ENCODE peak calls at places on chromosomes 4 and X, in four cellular contexts. I, K, G and F are unnamed samples.

GRCh38 chr4:48899950-48900349 is 6.6 kb downstream of the OCIAD2 start:
- DNase-seq in I (peak; percentile 30), K (no peak), G (no peak), F (no peak)

GRCh38 chr4:112817933-112818921 is 181.3 kb downstream of the LARP7 start:
- DNase-seq in I (peak; percentile 7), K (peak; percentile 7), G (peak; percentile 55), F (peak; percentile 81)

GRCh38 chr4:159766241-159766640 is 663.4 kb downstream of the RAPGEF2 start:
- DNase-seq in I (no peak), K (peak; percentile 1), G (no peak), F (no peak)

GRCh38 chrX:110293658-110294453 is 24.0 kb downstream of the AMMECR1 start:
- DNase-seq in I (no peak), K (no peak), G (no peak), F (no peak)

GRCh38 chrX:119990995-119991787 is 47.6 kb upstream of the NKAP start:
- DNase-seq in I (no peak), K (no peak), G (no peak), F (peak; percentile 36)

GRCh38 chr4:81786063-81786763 is 314.5 kb upstream of the RASGEF1B start:
- DNase-seq in I (peak; percentile 45), K (no peak), G (no peak), F (no peak)

GRCh38 chr4:2860391-2861348 is 17.0 kb downstream of the ADD1 start:
- DNase-seq in I (peak; percentile 17), K (peak; percentile 95), G (no peak), F (no peak)

GRCh38 chrX:11968470-11968869 is 169.8 kb upstream of the FRMPD4 start:
- DNase-seq in I (no peak), K (peak; percentile 1), G (no peak), F (no peak)

GRCh38 chr4:10571896-10572295 is 112.7 kb downstream of the CLNK start:
- DNase-seq in I (no peak), K (no peak), G (no peak), F (no peak)

GRCh38 chr4:94534401-94535312 is 82.9 kb downstream of the PDLIM5 start:
- DNase-seq in I (peak; percentile 60), K (no peak), G (peak; percentile 61), F (no peak)

GRCh38 chrX:69317721-69318120 is 152.5 kb upstream of the PJA1 start:
- DNase-seq in I (no peak), K (no peak), G (no peak), F (no peak)

GRCh38 chr4:138665851-138666250 is 349.7 kb upstream of the NOCT start:
- DNase-seq in I (no peak), K (no peak), G (no peak), F (no peak)

GRCh38 chrX:140432328-140433025 is 72.4 kb downstream of the SOX3 start:
- DNase-seq in I (no peak), K (no peak), G (no peak), F (no peak)

GRCh38 chr4:57051524-57051923 is 58.7 kb downstream of the IGFBP7 start:
- DNase-seq in I (no peak), K (no peak), G (no peak), F (no peak)

GRCh38 chr4:119206178-119206577 is 6.3 kb upstream of the USP53 start:
- DNase-seq in I (no peak), K (no peak), G (no peak), F (no peak)

GRCh38 chr4:177100307-177100706 is 209.4 kb upstream of the NEIL3 start:
- DNase-seq in I (no peak), K (no peak), G (no peak), F (no peak)

GRCh38 chr4:96504386-96504785 is 664.5 kb downstream of the PDHA2 start:
- DNase-seq in I (no peak), K (no peak), G (no peak), F (no peak)

GRCh38 chr4:6386091-6386490 is 86.3 kb downstream of the PPP2R2C start:
- DNase-seq in I (no peak), K (no peak), G (no peak), F (no peak)

GRCh38 chr4:21476753-21477152 is 471.8 kb downstream of the KCNIP4 start:
- DNase-seq in I (no peak), K (peak; percentile 2), G (no peak), F (peak; percentile 70)

GRCh38 chr4:126592088-126592487 is 1040.7 kb upstream of the INTU start:
- DNase-seq in I (no peak), K (no peak), G (no peak), F (no peak)

GRCh38 chrX:122055979-122056715 is 1008.7 kb downstream of the GLUD2 start:
- DNase-seq in I (no peak), K (no peak), G (no peak), F (no peak)

GRCh38 chr4:158775091-158775651 is 6.3 kb downstream of the FNIP2 start:
- DNase-seq in I (no peak), K (no peak), G (no peak), F (no peak)

GRCh38 chr4:170476351-170476750 is 386.6 kb upstream of the AADAT start:
- DNase-seq in I (no peak), K (no peak), G (no peak), F (no peak)

GRCh38 chrX:155314260-155314659 is 20.2 kb downstream of the CLIC2 start:
- DNase-seq in I (no peak), K (no peak), G (no peak), F (no peak)

DNA sequence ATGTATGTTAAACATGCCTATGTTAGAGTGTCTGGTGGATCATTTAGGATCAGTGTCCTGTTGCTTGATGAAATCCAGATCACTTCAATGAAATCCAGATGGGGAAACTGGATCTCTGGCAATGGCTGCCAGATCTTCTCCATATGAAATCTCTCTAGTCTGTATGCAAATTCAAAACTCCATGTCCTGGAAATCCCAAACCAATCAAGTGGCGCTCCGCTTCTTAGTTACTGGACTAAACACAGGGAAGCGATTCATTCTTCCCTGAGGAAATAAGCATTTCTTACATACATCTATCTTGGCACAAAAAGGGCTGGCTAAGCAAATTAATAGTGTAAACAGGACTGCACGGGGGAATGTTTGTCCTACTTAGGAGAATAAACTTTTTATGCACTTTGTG is 94.9 kb downstream of the HDAC8 start:
- DNase-seq in I (no peak), K (no peak), G (no peak), F (no peak)
- TF ChIP-seq CBFB in I (no peak), K (no peak), G (no peak), F (no peak)

GRCh38 chrX:44094821-44095530 is 121.8 kb upstream of the NDP start:
- DNase-seq in I (no peak), K (no peak), G (no peak), F (no peak)
- TF ChIP-seq ETV6 in I (no peak), K (no peak), G (no peak), F (no peak)

GRCh38 chr4:65737672-65738071 is 67.4 kb upstream of the EPHA5 start:
- DNase-seq in I (no peak), K (no peak), G (no peak), F (no peak)
- TF ChIP-seq CBFB in I (no peak), K (no peak), G (no peak), F (no peak)

GRCh38 chr4:1285151-1285789 is 4.4 kb upstream of the MAEA start:
- DNase-seq in I (no peak), K (no peak), G (no peak), F (no peak)

GRCh38 chr4:1289232-1290164 is at the start of gene MAEA:
- DNase-seq in I (peak; percentile 100), K (peak; percentile 92), G (peak; percentile 83), F (peak; percentile 98)

GRCh38 chr4:1283711-1284110 is 6.0 kb upstream of the MAEA start:
- DNase-seq in I (no peak), K (no peak), G (no peak), F (no peak)

GRCh38 chr4:1288786-1289185 is 905 bp upstream of the MAEA start:
- DNase-seq in I (no peak), K (no peak), G (no peak), F (no peak)

DNA sequence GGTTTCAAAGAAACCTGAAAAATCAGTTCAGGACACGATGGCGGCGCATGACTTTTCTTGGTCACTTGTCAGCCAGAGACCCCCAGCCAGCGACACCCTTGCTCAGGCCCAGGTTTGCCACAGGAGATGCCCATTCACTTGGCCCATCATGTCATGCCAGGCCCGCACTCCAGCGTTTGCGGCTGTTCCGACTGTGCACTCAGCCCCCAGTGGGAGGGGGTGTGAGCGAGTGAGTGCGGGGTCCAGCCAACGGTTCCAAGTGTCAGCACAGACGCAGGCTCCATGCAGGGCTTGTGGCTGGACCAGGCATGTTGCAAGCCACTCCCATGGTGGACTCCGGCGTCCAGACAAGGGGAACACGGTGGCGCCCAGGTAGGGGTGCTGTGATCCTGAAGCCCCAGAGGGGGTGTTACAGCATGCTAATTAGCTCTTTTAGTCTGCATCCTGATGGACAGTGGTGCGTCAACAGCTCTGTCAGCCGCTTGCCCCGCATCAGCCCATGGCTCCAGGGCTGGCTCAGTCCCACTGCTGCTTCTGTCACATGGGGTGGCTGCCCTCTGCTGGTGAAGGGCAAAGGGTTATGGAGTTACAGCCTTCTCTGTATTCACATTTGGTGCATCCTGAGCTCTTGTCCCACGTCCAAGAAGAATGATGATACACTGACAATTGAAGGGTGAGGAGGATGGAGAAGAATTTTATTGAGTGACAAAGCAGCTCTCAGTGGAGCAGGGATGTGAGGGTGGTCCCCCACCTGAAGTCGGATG is 3.7 kb upstream of the MAEA start:
- DNase-seq in I (peak; percentile 38), K (peak; percentile 50), G (no peak), F (peak; percentile 60)
- TF ChIP-seq ETV6 in I (no peak), K (no peak), G (no peak), F (no peak)

DNA sequence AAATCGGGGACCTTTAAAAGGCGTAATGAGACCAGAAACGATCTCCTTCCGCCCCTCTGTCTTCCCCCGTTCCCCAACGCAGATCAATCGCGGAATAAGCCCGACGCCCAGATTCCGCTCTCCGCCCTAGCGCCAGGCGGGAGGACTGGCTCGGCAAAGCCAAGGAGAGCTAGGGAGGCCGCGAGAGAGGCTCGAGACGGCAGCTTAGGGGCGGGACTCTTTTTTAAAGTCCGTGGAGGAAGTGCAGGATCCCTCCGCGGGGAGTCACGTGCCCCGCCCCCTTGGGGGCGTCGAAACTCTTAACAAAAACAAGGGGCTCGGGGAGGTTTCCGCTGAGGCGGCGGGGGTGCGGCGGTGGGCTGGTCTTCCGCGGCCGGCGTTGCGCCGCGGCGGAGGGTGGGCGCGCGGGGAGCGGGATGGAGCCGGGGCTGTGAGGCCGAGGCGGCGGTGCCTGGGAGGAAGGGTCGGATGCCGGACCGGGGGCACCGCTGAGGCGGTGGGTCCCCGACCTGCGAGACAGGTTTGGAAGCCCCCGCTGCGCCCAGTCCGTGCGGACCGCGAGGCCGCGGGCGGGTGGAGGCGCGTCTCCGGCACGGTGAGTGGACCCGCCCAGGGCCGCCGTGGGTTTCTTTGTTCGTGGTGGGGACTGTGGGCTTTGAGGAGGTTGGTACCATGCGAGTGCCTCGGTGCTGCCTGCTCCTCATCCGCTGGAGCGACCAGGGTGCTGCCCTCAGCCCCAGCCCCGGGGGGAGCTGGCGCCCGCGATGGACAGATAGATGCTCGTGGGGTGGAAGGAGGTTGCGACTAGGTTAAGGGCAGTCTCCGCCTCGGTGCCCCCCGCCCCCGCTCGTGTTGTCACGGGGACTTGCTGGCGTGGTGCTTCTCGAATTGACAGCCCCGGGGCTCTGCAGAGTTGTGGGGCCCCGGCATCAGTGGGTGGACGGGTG is at the start of gene CCNG2:
- DNase-seq in I (peak; percentile 73), K (peak; percentile 12), G (no peak), F (peak; percentile 93)
- TF ChIP-seq CBFB in I (no peak), K (peak; percentile 45), G (peak; percentile 63), F (no peak)

GRCh38 chr4:38601916-38602291 is 62.1 kb upstream of the KLF3 start:
- DNase-seq in I (no peak), K (no peak), G (no peak), F (no peak)
- TF ChIP-seq ETV6 in I (no peak), K (no peak), G (no peak), F (no peak)